ENCODE peak calls at places on chromosomes 12 and 14, in ten cellular contexts. One of them, this sample, is unnamed.

GRCh38 chr12:65868133-65868705 is 43.9 kb downstream of the HMGA2 start:
- DNase-seq in left lung: no peak
- DNase-seq in tibial nerve: no peak
- DNase-seq in lower leg skin: no peak
- DNase-seq in GM12865: no peak
- DNase-seq in esophagus squamous epithelium: no peak
- DNase-seq in IMR-90: peak
- DNase-seq in osteoblast: peak
- DNase-seq in endothelial cell of umbilical vein: peak
- DNase-seq in A549: no peak
- DNase-seq in this sample: peak

GRCh38 chr14:54503476-54503875 is 6.2 kb upstream of the CGRRF1 start:
- DNase-seq in left lung: no peak
- DNase-seq in tibial nerve: no peak
- DNase-seq in lower leg skin: no peak
- DNase-seq in GM12865: no peak
- DNase-seq in esophagus squamous epithelium: no peak
- DNase-seq in IMR-90: peak
- DNase-seq in osteoblast: no peak
- DNase-seq in endothelial cell of umbilical vein: peak
- DNase-seq in A549: peak
- DNase-seq in this sample: no peak

GRCh38 chr14:64654072-64654899 is 49.9 kb upstream of the PLEKHG3 start:
- DNase-seq in left lung: no peak
- DNase-seq in tibial nerve: no peak
- DNase-seq in lower leg skin: no peak
- DNase-seq in GM12865: peak
- DNase-seq in esophagus squamous epithelium: no peak
- DNase-seq in IMR-90: peak
- DNase-seq in osteoblast: peak
- DNase-seq in endothelial cell of umbilical vein: peak
- DNase-seq in A549: peak
- DNase-seq in this sample: peak

GRCh38 chr14:36975834-36976233 is 196.6 kb downstream of the SLC25A21 start:
- DNase-seq in left lung: no peak
- DNase-seq in tibial nerve: no peak
- DNase-seq in lower leg skin: no peak
- DNase-seq in GM12865: no peak
- DNase-seq in esophagus squamous epithelium: no peak
- DNase-seq in IMR-90: peak
- DNase-seq in osteoblast: no peak
- DNase-seq in endothelial cell of umbilical vein: no peak
- DNase-seq in A549: peak
- DNase-seq in this sample: no peak

GRCh38 chr14:47389520-47389919 is 285.9 kb downstream of the MDGA2 start:
- DNase-seq in left lung: no peak
- DNase-seq in tibial nerve: no peak
- DNase-seq in lower leg skin: no peak
- DNase-seq in GM12865: no peak
- DNase-seq in esophagus squamous epithelium: no peak
- DNase-seq in IMR-90: no peak
- DNase-seq in osteoblast: no peak
- DNase-seq in endothelial cell of umbilical vein: no peak
- DNase-seq in A549: no peak
- DNase-seq in this sample: no peak

GRCh38 chr14:96255501-96256366 is at the start of gene BDKRB1:
- DNase-seq in left lung: no peak
- DNase-seq in tibial nerve: no peak
- DNase-seq in lower leg skin: no peak
- DNase-seq in GM12865: no peak
- DNase-seq in esophagus squamous epithelium: no peak
- DNase-seq in IMR-90: peak
- DNase-seq in osteoblast: peak
- DNase-seq in endothelial cell of umbilical vein: no peak
- DNase-seq in A549: no peak
- DNase-seq in this sample: no peak

GRCh38 chr12:12582895-12583303 is 20.2 kb upstream of the DUSP16 start:
- DNase-seq in left lung: no peak
- DNase-seq in tibial nerve: no peak
- DNase-seq in lower leg skin: no peak
- DNase-seq in GM12865: peak
- DNase-seq in esophagus squamous epithelium: no peak
- DNase-seq in IMR-90: peak
- DNase-seq in osteoblast: no peak
- DNase-seq in endothelial cell of umbilical vein: no peak
- DNase-seq in A549: peak
- DNase-seq in this sample: no peak

GRCh38 chr12:5945071-5946008 is at the start of gene ANO2:
- DNase-seq in left lung: no peak
- DNase-seq in tibial nerve: no peak
- DNase-seq in lower leg skin: no peak
- DNase-seq in GM12865: no peak
- DNase-seq in esophagus squamous epithelium: no peak
- DNase-seq in IMR-90: no peak
- DNase-seq in osteoblast: no peak
- DNase-seq in endothelial cell of umbilical vein: no peak
- DNase-seq in A549: no peak
- DNase-seq in this sample: no peak

GRCh38 chr12:74747305-74747704 is 209.7 kb downstream of the ATXN7L3B start:
- DNase-seq in left lung: no peak
- DNase-seq in tibial nerve: no peak
- DNase-seq in lower leg skin: no peak
- DNase-seq in GM12865: no peak
- DNase-seq in esophagus squamous epithelium: no peak
- DNase-seq in IMR-90: peak
- DNase-seq in osteoblast: no peak
- DNase-seq in endothelial cell of umbilical vein: no peak
- DNase-seq in A549: peak
- DNase-seq in this sample: peak

GRCh38 chr12:130428116-130428515 is 90.4 kb downstream of the PIWIL1 start:
- DNase-seq in left lung: no peak
- DNase-seq in tibial nerve: no peak
- DNase-seq in lower leg skin: peak
- DNase-seq in GM12865: no peak
- DNase-seq in esophagus squamous epithelium: no peak
- DNase-seq in IMR-90: no peak
- DNase-seq in osteoblast: peak
- DNase-seq in endothelial cell of umbilical vein: no peak
- DNase-seq in A549: no peak
- DNase-seq in this sample: no peak

GRCh38 chr12:27779416-27779815 is 617 bp upstream of the KLHL42 start:
- DNase-seq in left lung: no peak
- DNase-seq in tibial nerve: no peak
- DNase-seq in lower leg skin: peak
- DNase-seq in GM12865: peak
- DNase-seq in esophagus squamous epithelium: no peak
- DNase-seq in IMR-90: no peak
- DNase-seq in osteoblast: peak
- DNase-seq in endothelial cell of umbilical vein: peak
- DNase-seq in A549: peak
- DNase-seq in this sample: no peak

GRCh38 chr14:79920180-79920579 is 291.1 kb downstream of the DIO2 start:
- DNase-seq in left lung: no peak
- DNase-seq in tibial nerve: no peak
- DNase-seq in lower leg skin: no peak
- DNase-seq in GM12865: no peak
- DNase-seq in esophagus squamous epithelium: no peak
- DNase-seq in IMR-90: no peak
- DNase-seq in osteoblast: no peak
- DNase-seq in endothelial cell of umbilical vein: no peak
- DNase-seq in A549: no peak
- DNase-seq in this sample: no peak
- H3K4me3 ChIP-seq in left lung: no peak
- H3K4me3 ChIP-seq in tibial nerve: no peak
- H3K4me3 ChIP-seq in lower leg skin: no peak
- H3K4me3 ChIP-seq in GM12865: no peak
- H3K4me3 ChIP-seq in esophagus squamous epithelium: no peak
- H3K4me3 ChIP-seq in IMR-90: no peak
- H3K4me3 ChIP-seq in osteoblast: no peak
- H3K4me3 ChIP-seq in endothelial cell of umbilical vein: no peak
- H3K4me3 ChIP-seq in A549: no peak
- H3K4me3 ChIP-seq in this sample: no peak

GRCh38 chr12:126773012-126773411 is 1494.0 kb upstream of the TMEM132C start:
- DNase-seq in left lung: no peak
- DNase-seq in tibial nerve: no peak
- DNase-seq in lower leg skin: no peak
- DNase-seq in GM12865: peak
- DNase-seq in esophagus squamous epithelium: no peak
- DNase-seq in IMR-90: no peak
- DNase-seq in osteoblast: no peak
- DNase-seq in endothelial cell of umbilical vein: no peak
- DNase-seq in A549: no peak
- DNase-seq in this sample: no peak
- H3K4me3 ChIP-seq in left lung: no peak
- H3K4me3 ChIP-seq in tibial nerve: no peak
- H3K4me3 ChIP-seq in lower leg skin: no peak
- H3K4me3 ChIP-seq in GM12865: no peak
- H3K4me3 ChIP-seq in esophagus squamous epithelium: no peak
- H3K4me3 ChIP-seq in IMR-90: no peak
- H3K4me3 ChIP-seq in osteoblast: no peak
- H3K4me3 ChIP-seq in endothelial cell of umbilical vein: no peak
- H3K4me3 ChIP-seq in A549: no peak
- H3K4me3 ChIP-seq in this sample: no peak

GRCh38 chr14:101774006-101774755 is 12.7 kb downstream of the PPP2R5C start:
- DNase-seq in left lung: no peak
- DNase-seq in tibial nerve: no peak
- DNase-seq in lower leg skin: no peak
- DNase-seq in GM12865: no peak
- DNase-seq in esophagus squamous epithelium: no peak
- DNase-seq in IMR-90: no peak
- DNase-seq in osteoblast: no peak
- DNase-seq in endothelial cell of umbilical vein: no peak
- DNase-seq in A549: no peak
- DNase-seq in this sample: peak
- H3K4me3 ChIP-seq in left lung: no peak
- H3K4me3 ChIP-seq in tibial nerve: no peak
- H3K4me3 ChIP-seq in lower leg skin: no peak
- H3K4me3 ChIP-seq in GM12865: no peak
- H3K4me3 ChIP-seq in esophagus squamous epithelium: no peak
- H3K4me3 ChIP-seq in IMR-90: no peak
- H3K4me3 ChIP-seq in osteoblast: no peak
- H3K4me3 ChIP-seq in endothelial cell of umbilical vein: no peak
- H3K4me3 ChIP-seq in A549: no peak
- H3K4me3 ChIP-seq in this sample: no peak

DNA sequence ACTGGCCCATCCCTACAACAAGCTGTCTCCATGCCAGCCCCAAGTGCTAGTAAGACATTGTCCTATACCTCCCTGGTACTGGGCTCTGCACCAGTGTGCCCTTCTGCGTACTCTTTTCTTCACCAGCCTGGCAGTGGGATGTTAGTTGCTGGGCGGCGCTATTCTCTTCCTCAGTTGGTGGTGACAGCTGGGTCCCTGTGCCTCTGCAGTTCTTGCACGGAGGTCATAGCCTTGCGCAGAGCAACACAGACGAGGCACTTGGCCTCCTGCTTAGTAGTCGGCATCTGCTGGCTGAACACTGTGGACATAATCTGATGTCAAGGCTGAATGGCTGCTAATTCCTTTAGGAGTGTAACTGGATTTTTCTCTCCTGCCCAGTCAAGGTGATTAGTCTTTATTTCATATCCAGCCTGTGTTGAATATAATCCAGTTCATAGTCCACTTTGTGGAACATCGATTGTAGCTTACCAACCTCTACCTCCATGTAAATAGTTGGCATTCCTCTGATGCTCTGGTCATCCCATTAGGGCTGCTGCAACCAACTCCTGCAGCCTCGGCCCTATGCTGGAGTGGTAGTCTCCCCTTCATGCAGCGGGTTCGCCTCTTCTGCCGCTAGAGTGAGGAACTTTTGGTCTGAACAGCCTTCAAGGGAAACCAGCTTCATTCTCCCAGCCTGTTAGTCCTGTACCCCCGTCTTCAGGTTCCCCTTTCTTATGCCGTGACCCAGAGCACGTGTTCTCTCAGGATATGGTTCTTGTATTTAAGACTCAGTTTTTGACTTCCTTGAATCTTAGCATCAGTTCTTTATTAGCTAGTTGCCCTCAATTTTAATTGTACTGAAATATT is 32.9 kb downstream of the ZNF664 start:
- DNase-seq in left lung: no peak
- DNase-seq in tibial nerve: no peak
- DNase-seq in lower leg skin: peak
- DNase-seq in GM12865: peak
- DNase-seq in esophagus squamous epithelium: no peak
- DNase-seq in IMR-90: no peak
- DNase-seq in osteoblast: no peak
- DNase-seq in endothelial cell of umbilical vein: no peak
- DNase-seq in A549: no peak
- DNase-seq in this sample: no peak
- H3K4me3 ChIP-seq in left lung: no peak
- H3K4me3 ChIP-seq in tibial nerve: no peak
- H3K4me3 ChIP-seq in lower leg skin: no peak
- H3K4me3 ChIP-seq in GM12865: no peak
- H3K4me3 ChIP-seq in esophagus squamous epithelium: no peak
- H3K4me3 ChIP-seq in IMR-90: no peak
- H3K4me3 ChIP-seq in osteoblast: no peak
- H3K4me3 ChIP-seq in endothelial cell of umbilical vein: no peak
- H3K4me3 ChIP-seq in A549: no peak
- H3K4me3 ChIP-seq in this sample: no peak

GRCh38 chr12:108515916-108516315 is 839 bp downstream of the FICD start:
- DNase-seq in left lung: no peak
- DNase-seq in tibial nerve: no peak
- DNase-seq in lower leg skin: no peak
- DNase-seq in GM12865: peak
- DNase-seq in esophagus squamous epithelium: no peak
- DNase-seq in IMR-90: no peak
- DNase-seq in osteoblast: no peak
- DNase-seq in endothelial cell of umbilical vein: peak
- DNase-seq in A549: peak
- DNase-seq in this sample: no peak
- H3K4me3 ChIP-seq in left lung: peak
- H3K4me3 ChIP-seq in tibial nerve: peak
- H3K4me3 ChIP-seq in lower leg skin: no peak
- H3K4me3 ChIP-seq in GM12865: peak
- H3K4me3 ChIP-seq in esophagus squamous epithelium: peak
- H3K4me3 ChIP-seq in IMR-90: peak
- H3K4me3 ChIP-seq in osteoblast: peak
- H3K4me3 ChIP-seq in endothelial cell of umbilical vein: peak
- H3K4me3 ChIP-seq in A549: peak
- H3K4me3 ChIP-seq in this sample: peak

DNA sequence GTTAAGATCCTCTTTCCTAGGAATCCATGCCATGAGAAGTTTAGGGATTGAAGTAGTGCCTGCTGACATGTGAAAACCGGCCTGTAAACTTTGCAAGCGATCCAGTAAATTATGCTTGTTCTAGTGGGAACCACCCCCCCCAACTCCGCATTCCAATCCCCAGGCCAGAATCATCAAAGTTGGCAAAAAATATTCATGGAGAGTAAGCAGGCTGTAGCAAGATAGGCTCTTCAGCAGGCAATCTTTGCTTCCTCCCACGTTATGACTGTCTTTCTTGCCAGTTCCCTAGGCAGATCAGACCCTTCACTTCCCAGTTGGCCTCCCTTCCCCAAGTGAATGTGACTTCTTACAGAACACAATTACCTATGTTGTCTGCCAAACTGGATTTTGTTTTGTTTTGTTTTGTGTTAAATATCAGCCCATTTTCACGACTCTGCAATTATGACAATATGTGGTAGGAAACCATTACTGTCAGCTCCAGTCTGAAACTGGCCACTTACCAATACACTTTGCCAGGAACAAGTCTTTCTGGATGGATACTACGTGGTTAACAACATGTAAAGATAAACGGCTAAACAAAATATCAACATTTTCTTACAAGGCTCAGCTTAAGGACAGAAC is 1.1 kb upstream of the PTGER2 start:
- DNase-seq in left lung: no peak
- DNase-seq in tibial nerve: no peak
- DNase-seq in lower leg skin: no peak
- DNase-seq in GM12865: no peak
- DNase-seq in esophagus squamous epithelium: no peak
- DNase-seq in IMR-90: peak
- DNase-seq in osteoblast: peak
- DNase-seq in endothelial cell of umbilical vein: no peak
- DNase-seq in A549: no peak
- DNase-seq in this sample: peak
- H3K4me3 ChIP-seq in left lung: peak
- H3K4me3 ChIP-seq in tibial nerve: peak
- H3K4me3 ChIP-seq in lower leg skin: no peak
- H3K4me3 ChIP-seq in GM12865: no peak
- H3K4me3 ChIP-seq in esophagus squamous epithelium: no peak
- H3K4me3 ChIP-seq in IMR-90: peak
- H3K4me3 ChIP-seq in osteoblast: peak
- H3K4me3 ChIP-seq in endothelial cell of umbilical vein: no peak
- H3K4me3 ChIP-seq in A549: no peak
- H3K4me3 ChIP-seq in this sample: peak